ENCODE peak calls at places on chromosomes 7 and 10, in eight cellular contexts. Y is activated effector memory CD4-positive, alpha-beta T cell treated with Interleukin-2 at 50 U/mL for 16 hours; D is GM03348; B is thoracic aorta; Z is T-helper 9 cell; M is breast epithelium; T is kidney; P is IMR-90. S is an unnamed sample.

GRCh38 chr7:93902777-93903423 is 3.5 kb upstream of the GNGT1 start:
- DNase-seq in Y (no peak), D (peak; percentile 63), B (no peak), Z (no peak), M (no peak), T (no peak), P (peak; percentile 75), S (no peak)

GRCh38 chr10:106577756-106578155 is 586.8 kb downstream of the SORCS1 start:
- DNase-seq in Y (no peak), D (no peak), B (no peak), Z (no peak), M (no peak), T (no peak), P (no peak), S (no peak)

GRCh38 chr7:90326500-90326899 is 5.4 kb upstream of the FAM237B start:
- DNase-seq in Y (no peak), D (no peak), B (no peak), Z (no peak), M (no peak), T (no peak), P (no peak), S (no peak)

GRCh38 chr10:73967022-73967429 is 30.9 kb upstream of the VCL start:
- DNase-seq in Y (no peak), D (no peak), B (no peak), Z (no peak), M (no peak), T (no peak), P (no peak), S (peak; percentile 31)

GRCh38 chr10:97179731-97180366 is 5.9 kb downstream of the SLIT1 start:
- DNase-seq in Y (no peak), D (peak; percentile 60), B (no peak), Z (no peak), M (peak; percentile 24), T (peak; percentile 49), P (no peak), S (peak; percentile 85)

GRCh38 chr10:44993226-44993921 is 7.3 kb upstream of the ZNF22 start:
- DNase-seq in Y (no peak), D (no peak), B (no peak), Z (no peak), M (no peak), T (peak; percentile 68), P (no peak), S (no peak)

GRCh38 chr7:151248191-151249033 is at the start of gene SMARCD3:
- DNase-seq in Y (peak; percentile 30), D (peak; percentile 84), B (no peak), Z (no peak), M (no peak), T (peak; percentile 89), P (peak; percentile 50), S (peak; percentile 74)

GRCh38 chr10:66466622-66467021 is 459.2 kb upstream of the LRRTM3 start:
- DNase-seq in Y (no peak), D (no peak), B (no peak), Z (no peak), M (no peak), T (no peak), P (no peak), S (no peak)

GRCh38 chr7:125136755-125137547 is 207.3 kb upstream of the POT1 start:
- DNase-seq in Y (no peak), D (no peak), B (no peak), Z (no peak), M (no peak), T (no peak), P (peak; percentile 7), S (no peak)

GRCh38 chr7:75985009-75985517 is 9.3 kb downstream of the TMEM120A start:
- DNase-seq in Y (no peak), D (no peak), B (no peak), Z (no peak), M (no peak), T (peak; percentile 62), P (no peak), S (no peak)

GRCh38 chr7:104106106-104106505 is 101.7 kb downstream of the ORC5 start:
- DNase-seq in Y (no peak), D (peak; percentile 18), B (no peak), Z (no peak), M (no peak), T (no peak), P (peak; percentile 50), S (no peak)

S was measured in ELF-1.